ENCODE peak calls at places on chromosomes 7 and 10, in five cellular contexts. I, R, N, V and S are unnamed samples.

GRCh38 chr10:66440562-66440961 is 485.3 kb upstream of the LRRTM3 start:
- DNase-seq in V (no peak), I (no peak), N (no peak), R (no peak), S (no peak)

GRCh38 chr10:5364365-5364764 is 401 bp upstream of the UCN3 start:
- DNase-seq in V (no peak), I (no peak), N (no peak), R (no peak), S (no peak)

GRCh38 chr7:45863715-45864114 is 9.2 kb downstream of the CCDC201 start:
- DNase-seq in N (no peak), V (no peak), I (no peak), R (no peak), S (no peak)

GRCh38 chr10:67607472-67607871 is 88.5 kb downstream of the CTNNA3 start:
- DNase-seq in N (no peak), R (no peak), V (no peak), I (no peak), S (no peak)

GRCh38 chr10:9052767-9053166 is 998.3 kb downstream of the GATA3 start:
- DNase-seq in V (no peak), R (no peak), I (no peak), N (no peak), S (peak)

GRCh38 chr10:61994404-61995031 is 93.0 kb downstream of the ARID5B start:
- DNase-seq in V (no peak), N (no peak), I (no peak), R (no peak), S (no peak)

GRCh38 chr10:35216303-35216905 is 89.8 kb downstream of the CREM start:
- DNase-seq in V (no peak), I (peak), R (no peak), N (no peak), S (peak)

GRCh38 chr10:17716161-17716560 is 35.8 kb upstream of the TMEM236 start:
- DNase-seq in I (no peak), V (no peak), N (no peak), R (no peak), S (no peak)

GRCh38 chr7:102933763-102934162 is 21.0 kb downstream of the LRRC17 start:
- DNase-seq in V (peak), I (no peak), R (no peak), N (no peak), S (no peak)

GRCh38 chr7:147803625-147804024 is 786.9 kb upstream of the C7orf33 start:
- DNase-seq in N (no peak), R (no peak), V (no peak), I (no peak), S (no peak)

GRCh38 chr10:110864662-110865140 is 7.0 kb upstream of the PDCD4 start:
- DNase-seq in V (no peak), R (no peak), I (no peak), N (peak), S (peak)

GRCh38 chr7:39421251-39421650 is 145.0 kb upstream of the YAE1 start:
- DNase-seq in I (no peak), V (no peak), R (no peak), N (no peak), S (no peak)

GRCh38 chr7:84490661-84491060 is 296.1 kb upstream of the SEMA3A start:
- DNase-seq in N (no peak), I (no peak), R (no peak), V (peak), S (no peak)

GRCh38 chr10:101749033-101749432 is 26.9 kb downstream of the FGF8 start:
- DNase-seq in V (no peak), N (no peak), I (no peak), R (no peak), S (no peak)

GRCh38 chr7:50197547-50197946 is 104.5 kb upstream of the ZPBP start:
- DNase-seq in R (peak), V (no peak), N (no peak), I (peak), S (no peak)

GRCh38 chr10:95430231-95430951 is 130.8 kb downstream of the SORBS1 start:
- DNase-seq in N (peak), R (peak), V (peak), I (peak), S (peak)